ENCODE peak calls at places on chromosome 16, in six cellular contexts. One of them, this sample, is unnamed.

GRCh38 chr16:49010396-49010795 is 271.2 kb downstream of the CBLN1 start:
- DNase-seq in EL: peak; percentile 18
- DNase-seq in ACHN: no peak
- DNase-seq in NCI-H187 treated with DMSO at 0.1 percent for 48 hours: no peak
- DNase-seq in cardiac muscle cell: no peak
- DNase-seq in B cell: no peak
- DNase-seq in this sample: no peak

GRCh38 chr16:52353249-52353648 is 193.7 kb downstream of the TOX3 start:
- DNase-seq in EL: no peak
- DNase-seq in ACHN: no peak
- DNase-seq in NCI-H187 treated with DMSO at 0.1 percent for 48 hours: no peak
- DNase-seq in cardiac muscle cell: no peak
- DNase-seq in B cell: no peak
- DNase-seq in this sample: no peak

GRCh38 chr16:73315645-73316044 is 267.7 kb upstream of the ZFHX3 start:
- DNase-seq in EL: no peak
- DNase-seq in ACHN: no peak
- DNase-seq in NCI-H187 treated with DMSO at 0.1 percent for 48 hours: no peak
- DNase-seq in cardiac muscle cell: no peak
- DNase-seq in B cell: no peak
- DNase-seq in this sample: no peak

GRCh38 chr16:72189865-72190371 is 18.0 kb upstream of the PMFBP1 start:
- DNase-seq in EL: peak; percentile 75
- DNase-seq in ACHN: peak; percentile 9
- DNase-seq in NCI-H187 treated with DMSO at 0.1 percent for 48 hours: no peak
- DNase-seq in cardiac muscle cell: no peak
- DNase-seq in B cell: no peak
- DNase-seq in this sample: no peak

GRCh38 chr16:66489818-66490217 is 60.1 kb downstream of the TK2 start:
- DNase-seq in EL: no peak
- DNase-seq in ACHN: no peak
- DNase-seq in NCI-H187 treated with DMSO at 0.1 percent for 48 hours: no peak
- DNase-seq in cardiac muscle cell: no peak
- DNase-seq in B cell: no peak
- DNase-seq in this sample: no peak

GRCh38 chr16:4136229-4136813 is 20.1 kb upstream of the ADCY9 start:
- DNase-seq in EL: no peak
- DNase-seq in ACHN: no peak
- DNase-seq in NCI-H187 treated with DMSO at 0.1 percent for 48 hours: no peak
- DNase-seq in cardiac muscle cell: no peak
- DNase-seq in B cell: no peak
- DNase-seq in this sample: no peak

GRCh38 chr16:83830769-83831450 is 23.1 kb downstream of the HSBP1 start:
- DNase-seq in EL: peak; percentile 23
- DNase-seq in ACHN: no peak
- DNase-seq in NCI-H187 treated with DMSO at 0.1 percent for 48 hours: no peak
- DNase-seq in cardiac muscle cell: no peak
- DNase-seq in B cell: no peak
- DNase-seq in this sample: no peak

GRCh38 chr16:70715113-70715711 is 29.4 kb upstream of the MTSS2 start:
- DNase-seq in EL: peak; percentile 100
- DNase-seq in ACHN: peak; percentile 100
- DNase-seq in NCI-H187 treated with DMSO at 0.1 percent for 48 hours: no peak
- DNase-seq in cardiac muscle cell: no peak
- DNase-seq in B cell: no peak
- DNase-seq in this sample: peak; percentile 91

GRCh38 chr16:278863-279366 is 1.5 kb upstream of the ARHGDIG start:
- DNase-seq in EL: peak; percentile 21
- DNase-seq in ACHN: peak; percentile 65
- DNase-seq in NCI-H187 treated with DMSO at 0.1 percent for 48 hours: no peak
- DNase-seq in cardiac muscle cell: peak; percentile 79
- DNase-seq in B cell: no peak
- DNase-seq in this sample: no peak

GRCh38 chr16:30166202-30166902 is 17.1 kb upstream of the CORO1A start:
- DNase-seq in EL: no peak
- DNase-seq in ACHN: no peak
- DNase-seq in NCI-H187 treated with DMSO at 0.1 percent for 48 hours: no peak
- DNase-seq in cardiac muscle cell: no peak
- DNase-seq in B cell: peak; percentile 84
- DNase-seq in this sample: no peak

GRCh38 chr16:70592106-70592571 is 54.2 kb upstream of the IL34 start:
- DNase-seq in EL: no peak
- DNase-seq in ACHN: no peak
- DNase-seq in NCI-H187 treated with DMSO at 0.1 percent for 48 hours: no peak
- DNase-seq in cardiac muscle cell: no peak
- DNase-seq in B cell: no peak
- DNase-seq in this sample: no peak

GRCh38 chr16:56480776-56481467 is 29.6 kb downstream of the OGFOD1 start:
- DNase-seq in EL: no peak
- DNase-seq in ACHN: no peak
- DNase-seq in NCI-H187 treated with DMSO at 0.1 percent for 48 hours: no peak
- DNase-seq in cardiac muscle cell: no peak
- DNase-seq in B cell: no peak
- DNase-seq in this sample: no peak

GRCh38 chr16:82784567-82784956 is 157.8 kb downstream of the CDH13 start:
- DNase-seq in EL: no peak
- DNase-seq in ACHN: no peak
- DNase-seq in NCI-H187 treated with DMSO at 0.1 percent for 48 hours: no peak
- DNase-seq in cardiac muscle cell: no peak
- DNase-seq in B cell: no peak
- DNase-seq in this sample: no peak

GRCh38 chr16:30557397-30557949 is 701 bp downstream of the ZNF764 start:
- DNase-seq in EL: no peak
- DNase-seq in ACHN: no peak
- DNase-seq in NCI-H187 treated with DMSO at 0.1 percent for 48 hours: no peak
- DNase-seq in cardiac muscle cell: no peak
- DNase-seq in B cell: no peak
- DNase-seq in this sample: no peak

GRCh38 chr16:25297151-25297787 is 39.6 kb upstream of the ZKSCAN2 start:
- DNase-seq in EL: no peak
- DNase-seq in ACHN: no peak
- DNase-seq in NCI-H187 treated with DMSO at 0.1 percent for 48 hours: no peak
- DNase-seq in cardiac muscle cell: no peak
- DNase-seq in B cell: no peak
- DNase-seq in this sample: no peak

GRCh38 chr16:65666132-65666869 is 544.4 kb upstream of the CDH11 start:
- DNase-seq in EL: no peak
- DNase-seq in ACHN: no peak
- DNase-seq in NCI-H187 treated with DMSO at 0.1 percent for 48 hours: no peak
- DNase-seq in cardiac muscle cell: no peak
- DNase-seq in B cell: no peak
- DNase-seq in this sample: no peak

GRCh38 chr16:46996952-46997458 is 23.5 kb upstream of the DNAJA2 start:
- DNase-seq in EL: no peak
- DNase-seq in ACHN: no peak
- DNase-seq in NCI-H187 treated with DMSO at 0.1 percent for 48 hours: no peak
- DNase-seq in cardiac muscle cell: no peak
- DNase-seq in B cell: no peak
- DNase-seq in this sample: no peak

GRCh38 chr16:78628526-78628925 is 529.1 kb downstream of the WWOX start:
- DNase-seq in EL: no peak
- DNase-seq in ACHN: no peak
- DNase-seq in NCI-H187 treated with DMSO at 0.1 percent for 48 hours: no peak
- DNase-seq in cardiac muscle cell: no peak
- DNase-seq in B cell: no peak
- DNase-seq in this sample: no peak

GRCh38 chr16:23999663-24000062 is 163.9 kb downstream of the PRKCB start:
- DNase-seq in EL: no peak
- DNase-seq in ACHN: no peak
- DNase-seq in NCI-H187 treated with DMSO at 0.1 percent for 48 hours: no peak
- DNase-seq in cardiac muscle cell: no peak
- DNase-seq in B cell: no peak
- DNase-seq in this sample: no peak

GRCh38 chr16:88854306-88855111 is 2.2 kb downstream of the GALNS start:
- DNase-seq in EL: no peak
- DNase-seq in ACHN: no peak
- DNase-seq in NCI-H187 treated with DMSO at 0.1 percent for 48 hours: no peak
- DNase-seq in cardiac muscle cell: no peak
- DNase-seq in B cell: peak; percentile 88
- DNase-seq in this sample: no peak

GRCh38 chr16:1788095-1788707 is 5.3 kb downstream of the IGFALS start:
- DNase-seq in EL: no peak
- DNase-seq in ACHN: no peak
- DNase-seq in NCI-H187 treated with DMSO at 0.1 percent for 48 hours: no peak
- DNase-seq in cardiac muscle cell: no peak
- DNase-seq in B cell: no peak
- DNase-seq in this sample: no peak

GRCh38 chr16:83803811-83804210 is 4.0 kb upstream of the HSBP1 start:
- DNase-seq in EL: no peak
- DNase-seq in ACHN: no peak
- DNase-seq in NCI-H187 treated with DMSO at 0.1 percent for 48 hours: no peak
- DNase-seq in cardiac muscle cell: no peak
- DNase-seq in B cell: no peak
- DNase-seq in this sample: no peak

GRCh38 chr16:89453662-89454321 is 36.6 kb downstream of the ANKRD11 start:
- DNase-seq in EL: peak; percentile 33
- DNase-seq in ACHN: no peak
- DNase-seq in NCI-H187 treated with DMSO at 0.1 percent for 48 hours: no peak
- DNase-seq in cardiac muscle cell: no peak
- DNase-seq in B cell: no peak
- DNase-seq in this sample: no peak

GRCh38 chr16:67246081-67246944 is 968 bp downstream of the FHOD1 start:
- DNase-seq in EL: peak; percentile 91
- DNase-seq in ACHN: peak; percentile 91
- DNase-seq in NCI-H187 treated with DMSO at 0.1 percent for 48 hours: no peak
- DNase-seq in cardiac muscle cell: peak; percentile 89
- DNase-seq in B cell: no peak
- DNase-seq in this sample: peak; percentile 63

GRCh38 chr16:53061701-53062159 is 6.9 kb downstream of the CHD9 start:
- DNase-seq in EL: no peak
- DNase-seq in ACHN: no peak
- DNase-seq in NCI-H187 treated with DMSO at 0.1 percent for 48 hours: no peak
- DNase-seq in cardiac muscle cell: no peak
- DNase-seq in B cell: peak; percentile 76
- DNase-seq in this sample: no peak

GRCh38 chr16:27432600-27432957 is 30.6 kb downstream of the IL21R start:
- DNase-seq in EL: peak; percentile 65
- DNase-seq in ACHN: peak; percentile 47
- DNase-seq in NCI-H187 treated with DMSO at 0.1 percent for 48 hours: no peak
- DNase-seq in cardiac muscle cell: no peak
- DNase-seq in B cell: no peak
- DNase-seq in this sample: no peak

GRCh38 chr16:28609631-28610594 is at the start of gene SULT1A1:
- DNase-seq in EL: no peak
- DNase-seq in ACHN: no peak
- DNase-seq in NCI-H187 treated with DMSO at 0.1 percent for 48 hours: no peak
- DNase-seq in cardiac muscle cell: peak; percentile 21
- DNase-seq in B cell: no peak
- DNase-seq in this sample: no peak

GRCh38 chr16:58384437-58385055 is 7.7 kb upstream of the GINS3 start:
- DNase-seq in EL: no peak
- DNase-seq in ACHN: no peak
- DNase-seq in NCI-H187 treated with DMSO at 0.1 percent for 48 hours: no peak
- DNase-seq in cardiac muscle cell: no peak
- DNase-seq in B cell: no peak
- DNase-seq in this sample: no peak

GRCh38 chr16:1941162-1941923 is 1.7 kb downstream of the MSRB1 start:
- DNase-seq in EL: no peak
- DNase-seq in ACHN: no peak
- DNase-seq in NCI-H187 treated with DMSO at 0.1 percent for 48 hours: no peak
- DNase-seq in cardiac muscle cell: no peak
- DNase-seq in B cell: no peak
- DNase-seq in this sample: no peak

GRCh38 chr16:88063201-88063773 is 112.1 kb downstream of the BANP start:
- DNase-seq in EL: peak; percentile 87
- DNase-seq in ACHN: peak; percentile 19
- DNase-seq in NCI-H187 treated with DMSO at 0.1 percent for 48 hours: no peak
- DNase-seq in cardiac muscle cell: no peak
- DNase-seq in B cell: no peak
- DNase-seq in this sample: no peak

GRCh38 chr16:88619859-88620655 is 18.3 kb upstream of the IL17C start:
- DNase-seq in EL: no peak
- DNase-seq in ACHN: no peak
- DNase-seq in NCI-H187 treated with DMSO at 0.1 percent for 48 hours: no peak
- DNase-seq in cardiac muscle cell: no peak
- DNase-seq in B cell: peak; percentile 22
- DNase-seq in this sample: no peak

GRCh38 chr16:11161439-11161838 is 94.6 kb downstream of the SOCS1 start:
- DNase-seq in EL: no peak
- DNase-seq in ACHN: no peak
- DNase-seq in NCI-H187 treated with DMSO at 0.1 percent for 48 hours: no peak
- DNase-seq in cardiac muscle cell: no peak
- DNase-seq in B cell: no peak
- DNase-seq in this sample: no peak

GRCh38 chr16:48918520-48919258 is 308.7 kb upstream of the N4BP1 start:
- DNase-seq in EL: peak; percentile 13
- DNase-seq in ACHN: peak; percentile 61
- DNase-seq in NCI-H187 treated with DMSO at 0.1 percent for 48 hours: no peak
- DNase-seq in cardiac muscle cell: no peak
- DNase-seq in B cell: no peak
- DNase-seq in this sample: no peak